ENCODE peak calls at places on chromosomes 12 and 14, in nine cellular contexts. One of them, this sample, is unnamed.

GRCh38 chr12:3973269-3973884 is 100.2 kb upstream of the PARP11 start:
- DNase-seq in heart left ventricle: no peak
- DNase-seq in CD8-positive, alpha-beta T cell: no peak
- DNase-seq in ascending aorta: no peak
- DNase-seq in uterus: no peak
- DNase-seq in AG04450: no peak
- DNase-seq in AG09309: no peak
- DNase-seq in Peyer's patch: no peak
- DNase-seq in cardiac fibroblast: no peak
- DNase-seq in this sample: no peak

GRCh38 chr12:124005736-124006581 is 32.9 kb downstream of the ZNF664 start:
- DNase-seq in heart left ventricle: no peak
- DNase-seq in AG09309: no peak
- DNase-seq in cardiac fibroblast: no peak
- DNase-seq in uterus: no peak
- DNase-seq in CD8-positive, alpha-beta T cell: no peak
- DNase-seq in AG04450: no peak
- DNase-seq in Peyer's patch: no peak
- DNase-seq in ascending aorta: no peak
- DNase-seq in this sample: no peak

GRCh38 chr12:5124401-5124800 is 80.7 kb downstream of the KCNA5 start:
- DNase-seq in AG04450: no peak
- DNase-seq in heart left ventricle: no peak
- DNase-seq in uterus: no peak
- DNase-seq in ascending aorta: no peak
- DNase-seq in Peyer's patch: no peak
- DNase-seq in cardiac fibroblast: no peak
- DNase-seq in AG09309: no peak
- DNase-seq in CD8-positive, alpha-beta T cell: no peak
- DNase-seq in this sample: no peak

GRCh38 chr12:65720136-65720535 is 104.1 kb upstream of the HMGA2 start:
- DNase-seq in CD8-positive, alpha-beta T cell: no peak
- DNase-seq in AG04450: no peak
- DNase-seq in ascending aorta: no peak
- DNase-seq in AG09309: peak
- DNase-seq in uterus: no peak
- DNase-seq in cardiac fibroblast: peak
- DNase-seq in heart left ventricle: no peak
- DNase-seq in Peyer's patch: no peak
- DNase-seq in this sample: no peak

GRCh38 chr12:53159195-53159834 is 21.2 kb upstream of the ZNF740 start:
- DNase-seq in cardiac fibroblast: peak
- DNase-seq in Peyer's patch: peak
- DNase-seq in heart left ventricle: peak
- DNase-seq in CD8-positive, alpha-beta T cell: peak
- DNase-seq in ascending aorta: peak
- DNase-seq in AG09309: peak
- DNase-seq in AG04450: peak
- DNase-seq in uterus: peak
- DNase-seq in this sample: peak

GRCh38 chr14:74577247-74577947 is 34.6 kb downstream of the LTBP2 start:
- DNase-seq in AG09309: no peak
- DNase-seq in uterus: peak
- DNase-seq in Peyer's patch: peak
- DNase-seq in ascending aorta: no peak
- DNase-seq in CD8-positive, alpha-beta T cell: no peak
- DNase-seq in cardiac fibroblast: peak
- DNase-seq in AG04450: no peak
- DNase-seq in heart left ventricle: no peak
- DNase-seq in this sample: no peak

GRCh38 chr12:19288603-19289244 is 150.6 kb upstream of the AEBP2 start:
- DNase-seq in Peyer's patch: no peak
- DNase-seq in AG04450: no peak
- DNase-seq in cardiac fibroblast: peak
- DNase-seq in heart left ventricle: no peak
- DNase-seq in CD8-positive, alpha-beta T cell: no peak
- DNase-seq in uterus: no peak
- DNase-seq in ascending aorta: no peak
- DNase-seq in AG09309: no peak
- DNase-seq in this sample: no peak

GRCh38 chr12:11753826-11754225 is 104.4 kb downstream of the ETV6 start:
- DNase-seq in CD8-positive, alpha-beta T cell: no peak
- DNase-seq in cardiac fibroblast: no peak
- DNase-seq in Peyer's patch: no peak
- DNase-seq in uterus: no peak
- DNase-seq in ascending aorta: peak
- DNase-seq in AG09309: no peak
- DNase-seq in heart left ventricle: no peak
- DNase-seq in AG04450: no peak
- DNase-seq in this sample: no peak

GRCh38 chr14:75835156-75836141 is 146.3 kb downstream of the TGFB3 start:
- DNase-seq in AG09309: no peak
- DNase-seq in ascending aorta: no peak
- DNase-seq in CD8-positive, alpha-beta T cell: no peak
- DNase-seq in Peyer's patch: no peak
- DNase-seq in uterus: no peak
- DNase-seq in heart left ventricle: no peak
- DNase-seq in cardiac fibroblast: no peak
- DNase-seq in AG04450: no peak
- DNase-seq in this sample: peak

GRCh38 chr14:75158843-75159614 is 17.4 kb downstream of the TMED10 start:
- DNase-seq in CD8-positive, alpha-beta T cell: no peak
- DNase-seq in AG04450: no peak
- DNase-seq in ascending aorta: no peak
- DNase-seq in cardiac fibroblast: peak
- DNase-seq in AG09309: no peak
- DNase-seq in heart left ventricle: no peak
- DNase-seq in uterus: no peak
- DNase-seq in Peyer's patch: no peak
- DNase-seq in this sample: no peak

GRCh38 chr14:71139058-71139946 is 232.0 kb downstream of the PCNX1 start:
- DNase-seq in ascending aorta: no peak
- DNase-seq in AG09309: no peak
- DNase-seq in Peyer's patch: peak
- DNase-seq in uterus: peak
- DNase-seq in CD8-positive, alpha-beta T cell: peak
- DNase-seq in AG04450: peak
- DNase-seq in heart left ventricle: peak
- DNase-seq in cardiac fibroblast: peak
- DNase-seq in this sample: no peak

GRCh38 chr12:4649358-4649661 is 396 bp downstream of the NDUFA9 start:
- DNase-seq in AG09309: no peak
- DNase-seq in cardiac fibroblast: no peak
- DNase-seq in Peyer's patch: no peak
- DNase-seq in heart left ventricle: no peak
- DNase-seq in CD8-positive, alpha-beta T cell: no peak
- DNase-seq in ascending aorta: no peak
- DNase-seq in uterus: no peak
- DNase-seq in AG04450: no peak
- DNase-seq in this sample: no peak

GRCh38 chr14:96486705-96487104 is 15.5 kb upstream of the PAPOLA start:
- DNase-seq in AG09309: no peak
- DNase-seq in uterus: no peak
- DNase-seq in AG04450: no peak
- DNase-seq in cardiac fibroblast: no peak
- DNase-seq in Peyer's patch: no peak
- DNase-seq in ascending aorta: no peak
- DNase-seq in heart left ventricle: no peak
- DNase-seq in CD8-positive, alpha-beta T cell: no peak
- DNase-seq in this sample: no peak
- H3K4me3 ChIP-seq in AG09309: no peak
- H3K4me3 ChIP-seq in uterus: no peak
- H3K4me3 ChIP-seq in AG04450: no peak
- H3K4me3 ChIP-seq in cardiac fibroblast: no peak
- H3K4me3 ChIP-seq in Peyer's patch: no peak
- H3K4me3 ChIP-seq in ascending aorta: no peak
- H3K4me3 ChIP-seq in heart left ventricle: no peak
- H3K4me3 ChIP-seq in CD8-positive, alpha-beta T cell: no peak
- H3K4me3 ChIP-seq in this sample: no peak

DNA sequence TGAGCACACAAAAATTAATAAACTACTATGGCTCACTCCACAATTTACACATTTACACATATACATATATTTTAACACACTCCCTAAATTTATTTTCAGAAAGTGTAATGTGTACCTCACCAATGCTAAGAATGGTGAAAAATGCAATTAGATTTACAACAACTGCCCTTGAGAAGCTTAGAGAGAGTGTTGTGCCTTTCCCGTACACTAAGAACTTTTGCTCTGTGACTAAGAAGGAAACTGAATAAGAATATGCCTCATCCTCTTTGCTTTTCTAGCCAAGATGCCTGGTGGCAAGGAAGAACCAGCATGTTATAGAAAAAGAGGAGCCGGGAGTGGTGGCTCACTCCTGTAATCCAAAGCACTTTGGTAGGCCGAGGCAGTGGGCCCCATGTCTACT is 62.3 kb downstream of the SINHCAF start:
- DNase-seq in heart left ventricle: no peak
- DNase-seq in cardiac fibroblast: peak
- DNase-seq in ascending aorta: no peak
- DNase-seq in uterus: no peak
- DNase-seq in AG09309: no peak
- DNase-seq in AG04450: no peak
- DNase-seq in CD8-positive, alpha-beta T cell: no peak
- DNase-seq in Peyer's patch: no peak
- DNase-seq in this sample: no peak
- TF ChIP-seq CTCF in heart left ventricle: no peak
- TF ChIP-seq CTCF in cardiac fibroblast: no peak
- TF ChIP-seq CTCF in ascending aorta: no peak
- TF ChIP-seq CTCF in uterus: no peak
- TF ChIP-seq CTCF in AG09309: no peak
- TF ChIP-seq CTCF in AG04450: no peak
- TF ChIP-seq CTCF in CD8-positive, alpha-beta T cell: no peak
- TF ChIP-seq CTCF in Peyer's patch: no peak
- TF ChIP-seq CTCF in this sample: no peak

GRCh38 chr12:109185441-109185840 is 69.1 kb downstream of the ACACB start:
- DNase-seq in cardiac fibroblast: no peak
- DNase-seq in heart left ventricle: no peak
- DNase-seq in CD8-positive, alpha-beta T cell: no peak
- DNase-seq in uterus: no peak
- DNase-seq in Peyer's patch: no peak
- DNase-seq in AG04450: no peak
- DNase-seq in ascending aorta: no peak
- DNase-seq in AG09309: no peak
- DNase-seq in this sample: no peak

GRCh38 chr12:109178532-109178931 is 62.1 kb downstream of the ACACB start:
- DNase-seq in uterus: no peak
- DNase-seq in AG04450: no peak
- DNase-seq in ascending aorta: no peak
- DNase-seq in Peyer's patch: no peak
- DNase-seq in CD8-positive, alpha-beta T cell: no peak
- DNase-seq in heart left ventricle: no peak
- DNase-seq in AG09309: no peak
- DNase-seq in cardiac fibroblast: no peak
- DNase-seq in this sample: no peak

GRCh38 chr12:109186993-109187653 is 70.7 kb downstream of the ACACB start:
- DNase-seq in Peyer's patch: no peak
- DNase-seq in AG04450: no peak
- DNase-seq in AG09309: no peak
- DNase-seq in CD8-positive, alpha-beta T cell: no peak
- DNase-seq in heart left ventricle: no peak
- DNase-seq in cardiac fibroblast: no peak
- DNase-seq in ascending aorta: no peak
- DNase-seq in uterus: no peak
- DNase-seq in this sample: no peak

GRCh38 chr12:109179927-109180326 is 63.5 kb downstream of the ACACB start:
- DNase-seq in uterus: no peak
- DNase-seq in Peyer's patch: no peak
- DNase-seq in ascending aorta: no peak
- DNase-seq in heart left ventricle: no peak
- DNase-seq in AG04450: no peak
- DNase-seq in CD8-positive, alpha-beta T cell: no peak
- DNase-seq in AG09309: no peak
- DNase-seq in cardiac fibroblast: no peak
- DNase-seq in this sample: no peak

DNA sequence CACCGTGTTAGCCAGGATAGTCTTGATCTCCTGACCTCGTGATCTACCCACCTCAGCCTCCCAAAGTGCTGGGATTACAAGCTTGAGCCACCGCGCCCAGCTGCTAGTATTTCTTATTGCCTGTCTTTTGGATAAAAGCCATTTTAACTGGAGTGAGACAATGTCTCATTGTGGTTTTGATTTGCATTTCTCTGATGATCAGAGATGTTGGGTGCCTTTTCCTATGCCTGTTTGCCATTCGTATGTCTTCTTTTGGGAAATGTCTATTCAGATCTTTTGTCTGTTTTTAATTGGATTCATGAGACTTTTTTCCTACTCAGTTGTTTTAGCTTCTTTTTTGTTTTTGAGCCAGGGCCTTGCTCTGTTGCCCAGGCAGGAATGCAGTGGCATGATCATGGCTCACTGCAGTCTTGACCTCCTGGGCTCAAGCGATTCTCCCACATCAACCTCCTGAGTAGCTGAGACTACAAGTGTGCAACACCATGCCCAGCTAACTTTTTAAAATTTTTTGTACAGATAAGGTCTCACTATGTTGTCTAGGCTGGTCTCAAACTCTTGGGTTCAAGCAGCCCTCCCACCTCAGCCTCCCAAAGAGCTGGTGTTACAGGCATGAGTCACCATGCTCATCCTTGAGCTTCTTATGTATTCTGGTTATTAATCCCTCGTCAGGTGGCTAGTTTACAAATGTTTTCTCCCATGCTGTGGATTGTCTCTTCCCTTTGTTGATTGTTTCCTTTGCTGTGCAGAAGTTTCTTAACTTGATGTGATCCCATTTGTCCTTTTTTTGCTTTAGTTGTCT is 65.9 kb downstream of the ACACB start:
- DNase-seq in cardiac fibroblast: no peak
- DNase-seq in AG04450: no peak
- DNase-seq in uterus: no peak
- DNase-seq in Peyer's patch: no peak
- DNase-seq in heart left ventricle: no peak
- DNase-seq in ascending aorta: no peak
- DNase-seq in AG09309: no peak
- DNase-seq in CD8-positive, alpha-beta T cell: no peak
- DNase-seq in this sample: no peak
- H3K4me3 ChIP-seq in cardiac fibroblast: no peak
- H3K4me3 ChIP-seq in AG04450: no peak
- H3K4me3 ChIP-seq in uterus: no peak
- H3K4me3 ChIP-seq in Peyer's patch: no peak
- H3K4me3 ChIP-seq in heart left ventricle: no peak
- H3K4me3 ChIP-seq in ascending aorta: no peak
- H3K4me3 ChIP-seq in AG09309: no peak
- H3K4me3 ChIP-seq in CD8-positive, alpha-beta T cell: no peak
- H3K4me3 ChIP-seq in this sample: no peak

GRCh38 chr14:37869633-37870032 is 274.2 kb downstream of the TTC6 start:
- DNase-seq in heart left ventricle: no peak
- DNase-seq in AG04450: no peak
- DNase-seq in uterus: no peak
- DNase-seq in AG09309: no peak
- DNase-seq in CD8-positive, alpha-beta T cell: no peak
- DNase-seq in ascending aorta: no peak
- DNase-seq in Peyer's patch: no peak
- DNase-seq in cardiac fibroblast: no peak
- DNase-seq in this sample: no peak

GRCh38 chr14:37870947-37871346 is 275.5 kb downstream of the TTC6 start:
- DNase-seq in CD8-positive, alpha-beta T cell: no peak
- DNase-seq in ascending aorta: no peak
- DNase-seq in heart left ventricle: no peak
- DNase-seq in uterus: no peak
- DNase-seq in AG04450: no peak
- DNase-seq in cardiac fibroblast: no peak
- DNase-seq in Peyer's patch: no peak
- DNase-seq in AG09309: no peak
- DNase-seq in this sample: no peak

GRCh38 chr14:37870170-37870569 is 274.7 kb downstream of the TTC6 start:
- DNase-seq in AG04450: no peak
- DNase-seq in Peyer's patch: no peak
- DNase-seq in CD8-positive, alpha-beta T cell: no peak
- DNase-seq in heart left ventricle: no peak
- DNase-seq in cardiac fibroblast: no peak
- DNase-seq in AG09309: no peak
- DNase-seq in uterus: no peak
- DNase-seq in ascending aorta: no peak
- DNase-seq in this sample: no peak

GRCh38 chr14:37874429-37875109 is 279.1 kb downstream of the TTC6 start:
- DNase-seq in uterus: peak
- DNase-seq in Peyer's patch: peak
- DNase-seq in CD8-positive, alpha-beta T cell: peak
- DNase-seq in ascending aorta: peak
- DNase-seq in heart left ventricle: peak
- DNase-seq in AG04450: peak
- DNase-seq in AG09309: no peak
- DNase-seq in cardiac fibroblast: peak
- DNase-seq in this sample: no peak
- TF ChIP-seq CTCF in uterus: peak
- TF ChIP-seq CTCF in Peyer's patch: no peak
- TF ChIP-seq CTCF in CD8-positive, alpha-beta T cell: peak
- TF ChIP-seq CTCF in ascending aorta: peak
- TF ChIP-seq CTCF in heart left ventricle: peak
- TF ChIP-seq CTCF in AG04450: peak
- TF ChIP-seq CTCF in AG09309: peak
- TF ChIP-seq CTCF in cardiac fibroblast: peak
- TF ChIP-seq CTCF in this sample: peak

This sample was measured in retinal pigment epithelial cell.